ENCODE peak calls at places on chromosome 16, in four cellular contexts. V, U, H and G are unnamed samples.

GRCh38 chr16:53456625-53457024 is 22.4 kb downstream of the RBL2 start:
- DNase-seq in V (peak), U (no peak), H (peak), G (no peak)

GRCh38 chr16:10180771-10181163 is 1.5 kb downstream of the GRIN2A start:
- DNase-seq in V (peak), U (no peak), H (peak), G (peak)

GRCh38 chr16:22278841-22279240 is 18.4 kb upstream of the POLR3E start:
- DNase-seq in V (no peak), U (no peak), H (no peak), G (no peak)

GRCh38 chr16:89280546-89281188 is 63.2 kb downstream of the ZNF778 start:
- DNase-seq in V (no peak), U (no peak), H (no peak), G (no peak)

GRCh38 chr16:12868169-12868568 is 33.2 kb upstream of the SHISA9 start:
- DNase-seq in V (no peak), U (no peak), H (no peak), G (no peak)

GRCh38 chr16:70574595-70575271 is 51.1 kb downstream of the SF3B3 start:
- DNase-seq in V (no peak), U (peak), H (no peak), G (peak)

GRCh38 chr16:81502396-81503060 is 57.9 kb downstream of the CMIP start:
- DNase-seq in V (no peak), U (no peak), H (no peak), G (no peak)

GRCh38 chr16:49739381-49739780 is 116.5 kb downstream of the ZNF423 start:
- DNase-seq in V (no peak), U (no peak), H (no peak), G (no peak)

GRCh38 chr16:30609002-30609927 is 924 bp downstream of the ZNF689 start:
- DNase-seq in V (peak), U (no peak), H (peak), G (peak)

GRCh38 chr16:65546353-65546791 is 424.5 kb upstream of the CDH11 start:
- DNase-seq in V (no peak), U (no peak), H (no peak), G (no peak)

GRCh38 chr16:73847090-73847489 is 449.5 kb upstream of the PSMD7 start:
- DNase-seq in V (no peak), U (no peak), H (no peak), G (no peak)

GRCh38 chr16:67968440-67969285 is at the start of gene SLC12A4:
- DNase-seq in V (peak), U (peak), H (peak), G (peak)

GRCh38 chr16:3087243-3087791 is 11.8 kb downstream of the ZSCAN10 start:
- DNase-seq in V (no peak), U (no peak), H (peak), G (no peak)

GRCh38 chr16:26665166-26665939 is 401.4 kb upstream of the C16orf82 start:
- DNase-seq in V (no peak), U (no peak), H (no peak), G (no peak)

GRCh38 chr16:46871587-46871986 is 12.6 kb upstream of the GPT2 start:
- DNase-seq in V (no peak), U (no peak), H (no peak), G (no peak)

GRCh38 chr16:2086812-2087425 is 39.1 kb downstream of the TSC2 start:
- DNase-seq in V (no peak), U (no peak), H (no peak), G (no peak)

GRCh38 chr16:86985656-86986030 is 331.5 kb downstream of the C16orf95 start:
- DNase-seq in V (no peak), U (peak), H (no peak), G (no peak)

GRCh38 chr16:58366247-58367031 is 25.8 kb upstream of the GINS3 start:
- DNase-seq in V (no peak), U (no peak), H (no peak), G (peak)

GRCh38 chr16:72722552-72722951 is 325.4 kb downstream of the ZFHX3 start:
- DNase-seq in V (no peak), U (no peak), H (no peak), G (no peak)

GRCh38 chr16:86383488-86384262 is 126.7 kb upstream of the FOXF1 start:
- DNase-seq in V (no peak), U (no peak), H (no peak), G (peak)

GRCh38 chr16:7140899-7141298 is 191.7 kb upstream of the RBFOX1 start:
- DNase-seq in V (no peak), U (no peak), H (no peak), G (no peak)

GRCh38 chr16:75080205-75081029 is 36.2 kb downstream of the LDHD start:
- DNase-seq in V (no peak), U (no peak), H (no peak), G (peak)

GRCh38 chr16:87963400-87963799 is 12.2 kb downstream of the BANP start:
- DNase-seq in V (peak), U (no peak), H (no peak), G (peak)

GRCh38 chr16:67857547-67858233 is 10.2 kb upstream of the CENPT start:
- DNase-seq in V (no peak), U (peak), H (no peak), G (peak)

GRCh38 chr16:77993586-77993985 is 28.8 kb upstream of the CLEC3A start:
- DNase-seq in V (no peak), U (no peak), H (no peak), G (no peak)

GRCh38 chr16:48137822-48138221 is 18.0 kb downstream of the ABCC12 start:
- DNase-seq in V (no peak), U (no peak), H (no peak), G (no peak)

GRCh38 chr16:80610489-80611156 is 69.8 kb downstream of the DYNLRB2 start:
- DNase-seq in V (no peak), U (no peak), H (no peak), G (no peak)

GRCh38 chr16:2237076-2237551 is 870 bp downstream of the DNASE1L2 start:
- DNase-seq in V (no peak), U (no peak), H (no peak), G (no peak)

GRCh38 chr16:28898266-28898665 is 20.0 kb downstream of the ATP2A1 start:
- DNase-seq in V (no peak), U (no peak), H (no peak), G (no peak)

GRCh38 chr16:22417019-22417418 is 42.6 kb upstream of the CDR2 start:
- DNase-seq in V (no peak), U (no peak), H (no peak), G (no peak)

GRCh38 chr16:77775911-77776909 is 12.2 kb upstream of the VAT1L start:
- DNase-seq in V (no peak), U (no peak), H (no peak), G (peak)

GRCh38 chr16:89410794-89411309 is 79.5 kb downstream of the ANKRD11 start:
- DNase-seq in V (peak), U (no peak), H (no peak), G (no peak)